ENCODE peak calls at places on chromosomes 5 and 9, in eight cellular contexts. One of them, this sample, is unnamed.

GRCh38 chr5:69468631-69469030 is 24.0 kb upstream of the OCLN start:
- DNase-seq in mucosa of gallbladder: no peak
- DNase-seq in retina: no peak
- DNase-seq in T-cell: no peak
- DNase-seq in KG1: no peak
- DNase-seq in stimulated activated CD4-positive, alpha-beta T cell treated with anti-CD3 and anti-CD28 coated beads, Interleukin-1b, Interleukin-23, amount 100 ng/mL, for 24 hours: no peak
- DNase-seq in stomach: no peak
- DNase-seq in posterior vena cava: no peak
- DNase-seq in this sample: no peak

GRCh38 chr9:133023117-133023890 is 7.5 kb upstream of the GTF3C5 start:
- DNase-seq in stomach: peak; percentile 36
- DNase-seq in mucosa of gallbladder: no peak
- DNase-seq in retina: no peak
- DNase-seq in KG1: no peak
- DNase-seq in posterior vena cava: no peak
- DNase-seq in stimulated activated CD4-positive, alpha-beta T cell treated with anti-CD3 and anti-CD28 coated beads, Interleukin-1b, Interleukin-23, amount 100 ng/mL, for 24 hours: no peak
- DNase-seq in T-cell: no peak
- DNase-seq in this sample: no peak

GRCh38 chr5:74492230-74492629 is 148.3 kb downstream of the ENC1 start:
- DNase-seq in retina: peak; percentile 31
- DNase-seq in mucosa of gallbladder: no peak
- DNase-seq in T-cell: no peak
- DNase-seq in posterior vena cava: no peak
- DNase-seq in KG1: no peak
- DNase-seq in stimulated activated CD4-positive, alpha-beta T cell treated with anti-CD3 and anti-CD28 coated beads, Interleukin-1b, Interleukin-23, amount 100 ng/mL, for 24 hours: no peak
- DNase-seq in stomach: no peak
- DNase-seq in this sample: no peak

GRCh38 chr9:99426443-99426842 is 204.4 kb downstream of the SEC61B start:
- DNase-seq in posterior vena cava: no peak
- DNase-seq in T-cell: no peak
- DNase-seq in retina: no peak
- DNase-seq in KG1: no peak
- DNase-seq in mucosa of gallbladder: no peak
- DNase-seq in stimulated activated CD4-positive, alpha-beta T cell treated with anti-CD3 and anti-CD28 coated beads, Interleukin-1b, Interleukin-23, amount 100 ng/mL, for 24 hours: no peak
- DNase-seq in stomach: no peak
- DNase-seq in this sample: no peak

GRCh38 chr5:18090177-18090576 is 455.9 kb downstream of the TAF11L14 start:
- DNase-seq in T-cell: no peak
- DNase-seq in retina: no peak
- DNase-seq in stimulated activated CD4-positive, alpha-beta T cell treated with anti-CD3 and anti-CD28 coated beads, Interleukin-1b, Interleukin-23, amount 100 ng/mL, for 24 hours: no peak
- DNase-seq in posterior vena cava: no peak
- DNase-seq in KG1: no peak
- DNase-seq in stomach: no peak
- DNase-seq in mucosa of gallbladder: no peak
- DNase-seq in this sample: no peak

GRCh38 chr5:61304611-61305369 is 27.3 kb upstream of the ZSWIM6 start:
- DNase-seq in posterior vena cava: no peak
- DNase-seq in stimulated activated CD4-positive, alpha-beta T cell treated with anti-CD3 and anti-CD28 coated beads, Interleukin-1b, Interleukin-23, amount 100 ng/mL, for 24 hours: no peak
- DNase-seq in T-cell: no peak
- DNase-seq in mucosa of gallbladder: peak; percentile 78
- DNase-seq in KG1: no peak
- DNase-seq in retina: no peak
- DNase-seq in stomach: peak; percentile 75
- DNase-seq in this sample: peak; percentile 99

GRCh38 chr9:87516222-87516930 is 18.7 kb downstream of the DAPK1 start:
- DNase-seq in retina: no peak
- DNase-seq in stimulated activated CD4-positive, alpha-beta T cell treated with anti-CD3 and anti-CD28 coated beads, Interleukin-1b, Interleukin-23, amount 100 ng/mL, for 24 hours: no peak
- DNase-seq in KG1: no peak
- DNase-seq in stomach: peak; percentile 44
- DNase-seq in posterior vena cava: peak; percentile 87
- DNase-seq in mucosa of gallbladder: peak; percentile 66
- DNase-seq in T-cell: no peak
- DNase-seq in this sample: no peak

GRCh38 chr5:55483903-55484302 is 50.9 kb downstream of the PLPP1 start:
- DNase-seq in KG1: no peak
- DNase-seq in stomach: no peak
- DNase-seq in retina: no peak
- DNase-seq in stimulated activated CD4-positive, alpha-beta T cell treated with anti-CD3 and anti-CD28 coated beads, Interleukin-1b, Interleukin-23, amount 100 ng/mL, for 24 hours: no peak
- DNase-seq in T-cell: no peak
- DNase-seq in mucosa of gallbladder: no peak
- DNase-seq in posterior vena cava: no peak
- DNase-seq in this sample: no peak

GRCh38 chr5:3596261-3596825 is 711 bp downstream of the IRX1 start:
- DNase-seq in stimulated activated CD4-positive, alpha-beta T cell treated with anti-CD3 and anti-CD28 coated beads, Interleukin-1b, Interleukin-23, amount 100 ng/mL, for 24 hours: no peak
- DNase-seq in posterior vena cava: no peak
- DNase-seq in stomach: no peak
- DNase-seq in retina: peak; percentile 78
- DNase-seq in mucosa of gallbladder: no peak
- DNase-seq in T-cell: no peak
- DNase-seq in KG1: no peak
- DNase-seq in this sample: peak; percentile 63

GRCh38 chr5:60492958-60493357 is 207.0 kb downstream of the DEPDC1B start:
- DNase-seq in KG1: no peak
- DNase-seq in T-cell: no peak
- DNase-seq in stomach: no peak
- DNase-seq in posterior vena cava: no peak
- DNase-seq in retina: no peak
- DNase-seq in stimulated activated CD4-positive, alpha-beta T cell treated with anti-CD3 and anti-CD28 coated beads, Interleukin-1b, Interleukin-23, amount 100 ng/mL, for 24 hours: no peak
- DNase-seq in mucosa of gallbladder: no peak
- DNase-seq in this sample: no peak

GRCh38 chr5:168433982-168434381 is 52.3 kb upstream of the RARS1 start:
- DNase-seq in mucosa of gallbladder: no peak
- DNase-seq in T-cell: no peak
- DNase-seq in stimulated activated CD4-positive, alpha-beta T cell treated with anti-CD3 and anti-CD28 coated beads, Interleukin-1b, Interleukin-23, amount 100 ng/mL, for 24 hours: no peak
- DNase-seq in stomach: no peak
- DNase-seq in posterior vena cava: no peak
- DNase-seq in KG1: no peak
- DNase-seq in retina: peak; percentile 82
- DNase-seq in this sample: no peak

GRCh38 chr5:155732587-155733376 is 594.2 kb upstream of the SGCD start:
- DNase-seq in mucosa of gallbladder: no peak
- DNase-seq in T-cell: no peak
- DNase-seq in posterior vena cava: no peak
- DNase-seq in retina: no peak
- DNase-seq in KG1: no peak
- DNase-seq in stomach: no peak
- DNase-seq in stimulated activated CD4-positive, alpha-beta T cell treated with anti-CD3 and anti-CD28 coated beads, Interleukin-1b, Interleukin-23, amount 100 ng/mL, for 24 hours: no peak
- DNase-seq in this sample: no peak

GRCh38 chr9:37339945-37340344 is 82.6 kb upstream of the GRHPR start:
- DNase-seq in KG1: no peak
- DNase-seq in stimulated activated CD4-positive, alpha-beta T cell treated with anti-CD3 and anti-CD28 coated beads, Interleukin-1b, Interleukin-23, amount 100 ng/mL, for 24 hours: no peak
- DNase-seq in stomach: no peak
- DNase-seq in posterior vena cava: no peak
- DNase-seq in mucosa of gallbladder: no peak
- DNase-seq in retina: peak; percentile 27
- DNase-seq in T-cell: no peak
- DNase-seq in this sample: no peak

GRCh38 chr9:137055385-137056364 is 1.8 kb upstream of the ENTPD2 start:
- DNase-seq in mucosa of gallbladder: peak; percentile 94
- DNase-seq in posterior vena cava: peak; percentile 92
- DNase-seq in stimulated activated CD4-positive, alpha-beta T cell treated with anti-CD3 and anti-CD28 coated beads, Interleukin-1b, Interleukin-23, amount 100 ng/mL, for 24 hours: no peak
- DNase-seq in T-cell: no peak
- DNase-seq in stomach: peak; percentile 94
- DNase-seq in KG1: no peak
- DNase-seq in retina: no peak
- DNase-seq in this sample: no peak

GRCh38 chr9:129136446-129137049 is 25.3 kb downstream of the PTPA start:
- DNase-seq in KG1: no peak
- DNase-seq in posterior vena cava: no peak
- DNase-seq in stomach: no peak
- DNase-seq in stimulated activated CD4-positive, alpha-beta T cell treated with anti-CD3 and anti-CD28 coated beads, Interleukin-1b, Interleukin-23, amount 100 ng/mL, for 24 hours: no peak
- DNase-seq in mucosa of gallbladder: no peak
- DNase-seq in T-cell: no peak
- DNase-seq in retina: peak; percentile 80
- DNase-seq in this sample: no peak

GRCh38 chr9:73059304-73059703 is 92.4 kb upstream of the ANXA1 start:
- DNase-seq in stimulated activated CD4-positive, alpha-beta T cell treated with anti-CD3 and anti-CD28 coated beads, Interleukin-1b, Interleukin-23, amount 100 ng/mL, for 24 hours: no peak
- DNase-seq in stomach: no peak
- DNase-seq in posterior vena cava: no peak
- DNase-seq in KG1: no peak
- DNase-seq in T-cell: no peak
- DNase-seq in mucosa of gallbladder: no peak
- DNase-seq in retina: no peak
- DNase-seq in this sample: no peak

GRCh38 chr5:61450880-61451279 is 118.8 kb downstream of the ZSWIM6 start:
- DNase-seq in retina: no peak
- DNase-seq in posterior vena cava: no peak
- DNase-seq in KG1: no peak
- DNase-seq in T-cell: no peak
- DNase-seq in stimulated activated CD4-positive, alpha-beta T cell treated with anti-CD3 and anti-CD28 coated beads, Interleukin-1b, Interleukin-23, amount 100 ng/mL, for 24 hours: no peak
- DNase-seq in mucosa of gallbladder: no peak
- DNase-seq in stomach: no peak
- DNase-seq in this sample: no peak